ENCODE peak calls at places on chromosomes 11 and 22, in four cellular contexts. W, V, Z and C are unnamed samples.
A peak's percentile ranks its signal among the peaks of the same experiment; 100 is the strongest.

GRCh38 chr11:76772100-76772782 is 10.9 kb upstream of the TSKU start:
- DNase-seq in W (no peak), V (peak; percentile 68), Z (no peak), C (no peak)

GRCh38 chr11:13336246-13336873 is 58.8 kb downstream of the BMAL1 start:
- DNase-seq in W (no peak), V (no peak), Z (no peak), C (no peak)

GRCh38 chr11:2312232-2313042 is 10.6 kb downstream of the TSPAN32 start:
- DNase-seq in W (no peak), V (no peak), Z (no peak), C (no peak)

GRCh38 chr11:127110542-127110941 is 110.0 kb upstream of the KIRREL3 start:
- DNase-seq in W (no peak), V (no peak), Z (no peak), C (no peak)

GRCh38 chr11:2685051-2685450 is 14.7 kb downstream of the KCNQ1OT1 start:
- DNase-seq in W (no peak), V (no peak), Z (no peak), C (no peak)

GRCh38 chr11:9017773-9018172 is 14.0 kb upstream of the NRIP3 start:
- DNase-seq in W (no peak), V (no peak), Z (no peak), C (no peak)

GRCh38 chr11:9977554-9977953 is 313.7 kb downstream of the SWAP70 start:
- DNase-seq in W (no peak), V (no peak), Z (no peak), C (no peak)

GRCh38 chr11:77884186-77884828 is 63.4 kb downstream of the AAMDC start:
- DNase-seq in W (no peak), V (no peak), Z (no peak), C (no peak)

GRCh38 chr11:64281957-64282770 is 2.3 kb downstream of the BAD start:
- DNase-seq in W (no peak), V (no peak), Z (no peak), C (no peak)

GRCh38 chr11:20444537-20444936 is 57.0 kb downstream of the PRMT3 start:
- DNase-seq in W (no peak), V (no peak), Z (no peak), C (no peak)

GRCh38 chr11:45654242-45654641 is 11.2 kb downstream of the CHST1 start:
- DNase-seq in W (no peak), V (no peak), Z (no peak), C (no peak)

GRCh38 chr11:106624377-106624776 is 393.9 kb downstream of the GUCY1A2 start:
- DNase-seq in W (peak; percentile 19), V (no peak), Z (no peak), C (no peak)

GRCh38 chr11:108664730-108665525 is at the start of gene DDX10:
- DNase-seq in W (peak; percentile 98), V (peak; percentile 95), Z (peak; percentile 97), C (peak; percentile 92)

GRCh38 chr22:50563410-50564160 is 866 bp upstream of the SYCE3 start:
- DNase-seq in W (no peak), V (peak; percentile 34), Z (no peak), C (no peak)

GRCh38 chr22:36285017-36285416 is 32.1 kb downstream of the APOL1 start:
- DNase-seq in W (no peak), V (no peak), Z (no peak), C (no peak)

GRCh38 chr11:94658386-94658785 is 91.2 kb downstream of the PIWIL4 start:
- DNase-seq in W (no peak), V (no peak), Z (no peak), C (no peak)

GRCh38 chr11:134139873-134140331 is 71.0 kb downstream of the JAM3 start:
- DNase-seq in W (peak; percentile 75), V (peak; percentile 58), Z (peak; percentile 35), C (peak; percentile 25)

GRCh38 chr11:119337581-119338317 is 2.9 kb downstream of the C1QTNF5 start:
- DNase-seq in W (no peak), V (no peak), Z (peak; percentile 62), C (no peak)

GRCh38 chr11:2314525-2315394 is 12.9 kb downstream of the TSPAN32 start:
- DNase-seq in W (no peak), V (no peak), Z (peak; percentile 46), C (no peak)

GRCh38 chr22:17781319-17782031 is 7.2 kb upstream of the BID start:
- DNase-seq in W (no peak), V (peak; percentile 78), Z (no peak), C (peak; percentile 60)

GRCh38 chr11:118258410-118258809 is 5.7 kb downstream of the MPZL2 start:
- DNase-seq in W (no peak), V (no peak), Z (no peak), C (no peak)

GRCh38 chr11:57416436-57416835 is 10.5 kb downstream of the SLC43A3 start:
- DNase-seq in W (no peak), V (no peak), Z (no peak), C (no peak)

GRCh38 chr22:29700949-29701927 is 18.6 kb upstream of the CABP7 start:
- DNase-seq in W (peak; percentile 54), V (peak; percentile 37), Z (peak; percentile 20), C (no peak)

GRCh38 chr11:104897891-104898684 is at the start of gene CASP12:
- DNase-seq in W (no peak), V (no peak), Z (no peak), C (no peak)

GRCh38 chr22:38704568-38705234 is 1.0 kb upstream of the GTPBP1 start:
- DNase-seq in W (no peak), V (peak; percentile 44), Z (no peak), C (no peak)

GRCh38 chr11:73430326-73430725 is 54.1 kb downstream of the RELT start:
- DNase-seq in W (no peak), V (no peak), Z (no peak), C (no peak)

GRCh38 chr11:70251583-70252285 is 18.8 kb upstream of the PPFIA1 start:
- DNase-seq in W (no peak), V (no peak), Z (no peak), C (no peak)

GRCh38 chr11:45930031-45930794 is 7.8 kb downstream of the LARGE2 start:
- DNase-seq in W (no peak), V (no peak), Z (no peak), C (peak; percentile 88)

GRCh38 chr22:49513358-49513851 is 314.3 kb downstream of the BRD1 start:
- DNase-seq in W (no peak), V (no peak), Z (peak; percentile 25), C (no peak)
- TF ChIP-seq FOXK2 in W (no peak), V (no peak), Z (no peak), C (no peak)

GRCh38 chr22:22203048-22203971 is 41.3 kb upstream of the VPREB1 start:
- DNase-seq in W (no peak), V (no peak), Z (no peak), C (no peak)

GRCh38 chr22:22208657-22209056 is 35.9 kb upstream of the VPREB1 start:
- DNase-seq in W (no peak), V (no peak), Z (no peak), C (no peak)

GRCh38 chr22:22210375-22210774 is 34.2 kb upstream of the VPREB1 start:
- DNase-seq in W (no peak), V (no peak), Z (no peak), C (no peak)

GRCh38 chr22:22210889-22211833 is 33.4 kb upstream of the VPREB1 start:
- DNase-seq in W (no peak), V (no peak), Z (no peak), C (no peak)

GRCh38 chr22:22207845-22208564 is 36.6 kb upstream of the VPREB1 start:
- DNase-seq in W (peak; percentile 87), V (peak; percentile 53), Z (peak; percentile 96), C (peak; percentile 62)
- TF ChIP-seq FOXK2 in W (no peak), V (no peak), Z (no peak), C (no peak)

DNA sequence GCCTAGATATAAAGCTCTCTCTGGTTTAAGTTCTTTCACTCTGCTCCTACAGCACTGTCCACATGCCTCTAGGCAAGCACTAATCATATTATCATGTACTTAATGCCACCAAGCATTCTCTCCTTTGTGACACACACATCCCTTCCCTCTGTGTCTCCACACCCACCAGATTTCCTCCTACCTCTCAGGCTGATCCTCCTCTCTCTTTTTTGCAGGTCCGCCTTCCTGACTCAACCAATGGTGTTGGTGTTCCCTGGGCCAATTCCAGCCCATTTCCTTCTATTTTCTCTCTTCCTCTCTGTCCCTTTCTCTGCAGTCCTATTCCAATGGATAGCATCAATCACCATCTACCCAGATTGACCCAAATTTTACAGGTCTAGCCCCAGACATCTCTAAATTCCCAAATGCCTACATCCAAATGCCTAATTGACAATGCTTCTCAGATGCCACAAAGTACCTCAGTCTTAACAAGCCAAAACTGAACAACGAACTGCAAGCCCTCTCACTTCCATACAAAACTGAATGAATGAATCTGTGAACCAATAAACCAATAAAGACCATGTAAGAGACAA is 504 bp upstream of the ZNF215 start:
- DNase-seq in W (no peak), V (no peak), Z (peak; percentile 33), C (no peak)
- TF ChIP-seq FOXK2 in W (no peak), V (no peak), Z (no peak), C (no peak)

DNA sequence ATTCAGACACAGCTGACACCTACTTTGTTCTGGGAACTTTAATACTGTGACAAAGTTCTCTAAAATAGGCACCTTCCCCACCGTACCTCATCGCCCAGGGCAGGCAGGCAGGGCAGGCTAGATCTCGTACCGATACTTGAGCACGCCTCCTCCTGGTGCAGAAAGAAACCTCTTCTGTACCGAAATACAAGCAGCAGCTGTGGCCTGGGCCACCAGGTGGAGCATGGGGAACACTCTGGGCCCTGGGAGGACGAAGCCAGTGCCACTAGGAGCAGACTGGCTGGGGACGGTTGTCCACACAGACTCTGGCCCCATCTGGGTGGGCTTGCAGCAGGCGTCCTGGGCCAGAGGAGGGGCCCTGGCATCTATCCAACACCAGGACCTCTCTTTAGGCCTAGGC is 12.8 kb downstream of the PMM1 start:
- DNase-seq in W (peak; percentile 78), V (peak; percentile 82), Z (peak; percentile 62), C (no peak)
- TF ChIP-seq FOXK2 in W (no peak), V (no peak), Z (no peak), C (no peak)

DNA sequence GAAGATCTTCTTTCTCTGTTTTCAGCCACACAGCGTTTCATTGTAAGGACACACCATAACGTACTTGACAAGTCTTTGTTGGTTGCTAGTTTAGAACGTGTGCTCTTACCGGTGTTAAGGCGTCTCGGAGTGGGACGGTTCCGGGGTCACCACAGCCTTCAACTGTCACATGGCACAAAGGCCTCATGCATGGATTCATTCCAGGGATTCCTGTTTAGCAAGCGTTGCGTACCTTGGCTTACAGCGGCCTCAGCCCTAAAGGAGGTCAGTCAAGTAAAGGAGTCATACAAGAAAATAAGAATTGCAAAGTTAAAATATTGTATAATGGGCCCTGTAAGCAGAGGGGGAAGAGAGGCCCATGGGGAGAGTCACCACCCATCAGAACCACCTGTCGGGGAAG is 2.2 kb upstream of the SCGB1A1 start:
- DNase-seq in W (no peak), V (no peak), Z (no peak), C (no peak)
- TF ChIP-seq FOXK2 in W (no peak), V (no peak), Z (no peak), C (no peak)